ENCODE peak calls at places on chromosomes 4 and X, in seven cellular contexts. G, V, H, L, Z, Y and X are unnamed samples. For H3K4me1, the result is how much of the 10 kb centered on the place peaks cover.

GRCh38 chr4:36187723-36188333 is 56.5 kb downstream of the ARAP2 start:
- DNase-seq in G (no peak), Y (no peak), L (no peak), H (no peak), Z (peak), V (no peak), X (no peak)

GRCh38 chr4:6692806-6693205 is 872 bp upstream of the S100P start:
- DNase-seq in L (no peak), G (no peak), V (no peak), H (no peak), Y (no peak), Z (peak), X (no peak)

GRCh38 chrX:153687121-153688039 is at the start of gene SLC6A8:
- DNase-seq in H (peak), V (peak), L (peak), Z (peak), G (peak), Y (peak), X (peak)

GRCh38 chr4:84852081-84852480 is 114.4 kb downstream of the WDFY3 start:
- DNase-seq in Y (no peak), H (no peak), L (no peak), Z (peak), G (no peak), V (no peak), X (no peak)

GRCh38 chr4:184756399-184756798 is 22.5 kb upstream of the CENPU start:
- DNase-seq in L (no peak), H (no peak), Z (peak), V (no peak), G (no peak), Y (no peak), X (no peak)

GRCh38 chrX:53089224-53089842 is 4.6 kb upstream of the KANTR start:
- DNase-seq in H (no peak), G (peak), V (peak), Z (peak), L (peak), Y (peak), X (no peak)

GRCh38 chrX:38018734-38019410 is 12.5 kb downstream of the SYTL5 start:
- DNase-seq in Z (no peak), Y (no peak), V (no peak), G (no peak), H (no peak), L (no peak), X (no peak)

GRCh38 chr4:22500831-22501714 is 14.8 kb downstream of the ADGRA3 start:
- DNase-seq in L (no peak), Y (peak), H (no peak), V (no peak), G (no peak), Z (no peak), X (no peak)

GRCh38 chr4:38857354-38858096 is 908 bp upstream of the TLR6 start:
- DNase-seq in Z (peak), Y (no peak), G (peak), V (peak), H (no peak), L (no peak), X (no peak)

GRCh38 chrX:1462596-1463251 is 10.0 kb upstream of the ASMTL start:
- DNase-seq in L (peak), Z (no peak), V (peak), Y (no peak), G (no peak), H (peak), X (peak)

GRCh38 chrX:9249452-9249851 is 215.4 kb upstream of the TBL1X start:
- DNase-seq in G (no peak), L (no peak), Z (no peak), H (no peak), V (no peak), Y (no peak), X (no peak)

GRCh38 chr4:7466215-7466614 is 31.5 kb upstream of the PSAPL1 start:
- DNase-seq in Z (no peak), Y (no peak), H (no peak), G (no peak), V (no peak), L (no peak), X (no peak)

GRCh38 chr4:173917255-173917960 is 366.1 kb downstream of the FBXO8 start:
- DNase-seq in V (no peak), Z (peak), Y (no peak), G (no peak), H (no peak), L (no peak), X (no peak)

GRCh38 chrX:47584714-47585113 is 2.5 kb downstream of the TIMP1 start:
- DNase-seq in Z (no peak), L (no peak), H (no peak), V (no peak), Y (no peak), G (no peak), X (no peak)

GRCh38 chr4:28842271-28842670 is 1877.9 kb upstream of the PCDH7 start:
- DNase-seq in G (no peak), L (no peak), H (no peak), Z (no peak), V (no peak), Y (no peak), X (no peak)

GRCh38 chr4:151792525-151792924 is 31.7 kb upstream of the GATB start:
- DNase-seq in Y (no peak), H (no peak), V (no peak), Z (no peak), G (no peak), L (no peak), X (no peak)

GRCh38 chr4:134057356-134057755 is 144.2 kb downstream of the PABPC4L start:
- DNase-seq in G (no peak), Z (no peak), H (no peak), V (no peak), L (no peak), Y (no peak), X (no peak)

GRCh38 chrX:24259544-24260240 is 54.2 kb downstream of the SUPT20HL2 start:
- DNase-seq in Z (peak), G (no peak), Y (peak), L (no peak), V (peak), H (no peak), X (no peak)

GRCh38 chr4:11720292-11720691 is 291.6 kb upstream of the HS3ST1 start:
- DNase-seq in V (no peak), L (no peak), G (no peak), Y (no peak), H (no peak), Z (peak), X (no peak)

GRCh38 chr4:76213415-76214268 is at the start of gene SCARB2:
- DNase-seq in G (peak), H (peak), Y (peak), Z (peak), L (peak), V (peak), X (peak)

GRCh38 chr4:76216521-76216920 is 2.9 kb upstream of the SCARB2 start:
- DNase-seq in V (no peak), Y (peak), Z (no peak), H (no peak), L (no peak), G (no peak), X (no peak)

GRCh38 chr4:76214269-76214628 is 625 bp upstream of the SCARB2 start:
- DNase-seq in H (no peak), Y (peak), Z (no peak), G (no peak), V (no peak), L (no peak), X (no peak)

GRCh38 chr4:76216975-76217814 is 3.6 kb upstream of the SCARB2 start:
- DNase-seq in H (no peak), V (no peak), L (no peak), Y (peak), G (no peak), Z (no peak), X (no peak)

GRCh38 chr4:76215120-76215519 is 1.5 kb upstream of the SCARB2 start:
- DNase-seq in Z (peak), L (no peak), V (no peak), Y (no peak), H (no peak), G (no peak), X (no peak)
- H3K4me1 ChIP-seq in Z (under half), L (half or more), V (under half), Y (under half), H (under half), G (half or more), X (half or more)

GRCh38 chr4:83328486-83328885 is 6.2 kb downstream of the HPSE start:
- DNase-seq in H (no peak), G (no peak), V (no peak), L (no peak), Y (no peak), Z (no peak), X (no peak)
- H3K4me3 ChIP-seq in H (no peak), G (no peak), V (no peak), L (no peak), Y (no peak), Z (no peak), X (no peak)

DNA sequence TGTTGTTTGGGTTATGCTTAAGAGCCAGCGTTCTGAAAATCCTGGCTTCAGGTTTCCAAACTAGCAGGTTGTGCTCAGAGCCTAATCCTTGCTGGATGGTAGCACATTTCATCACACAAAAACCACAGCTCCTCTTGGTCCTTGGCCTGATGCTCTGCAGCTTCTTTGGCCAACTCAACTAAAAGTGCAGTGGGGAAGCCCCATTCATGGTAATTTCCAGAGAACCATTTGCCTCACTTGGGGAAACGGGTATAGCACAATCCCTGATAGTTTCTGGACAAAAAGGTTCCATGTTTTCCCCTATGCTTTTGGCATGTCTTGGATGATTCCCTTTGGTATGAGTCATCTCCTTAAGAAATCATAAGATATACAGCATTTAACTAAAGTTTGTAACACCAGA is 78.7 kb downstream of the SYNPO2 start:
- DNase-seq in H (no peak), V (no peak), G (no peak), Y (no peak), Z (peak), L (no peak), X (no peak)
- H3K4me1 ChIP-seq in H (under half), V (under half), G (under half), Y (under half), Z (under half), L (under half), X (under half)

GRCh38 chr4:142567620-142568451 is 278.3 kb downstream of the INPP4B start:
- DNase-seq in V (no peak), Y (peak), G (no peak), L (no peak), Z (peak), H (no peak), X (no peak)
- H3K4me3 ChIP-seq in V (no peak), Y (peak), G (no peak), L (peak), Z (no peak), H (peak), X (peak)

GRCh38 chr4:118279920-118280432 is 72.8 kb downstream of the PRSS12 start:
- DNase-seq in Z (peak), L (no peak), G (no peak), V (no peak), Y (no peak), H (no peak), X (no peak)

GRCh38 chr4:118280501-118281218 is 72.1 kb downstream of the PRSS12 start:
- DNase-seq in Y (peak), H (peak), V (peak), Z (peak), G (no peak), L (no peak), X (no peak)

GRCh38 chr4:118277243-118277642 is 75.6 kb downstream of the PRSS12 start:
- DNase-seq in L (no peak), H (no peak), Y (peak), V (no peak), Z (no peak), G (no peak), X (no peak)

GRCh38 chr4:118278473-118279274 is 74.1 kb downstream of the PRSS12 start:
- DNase-seq in Y (peak), H (peak), G (peak), Z (peak), L (peak), V (peak), X (peak)

GRCh38 chr4:118279328-118279727 is 73.5 kb downstream of the PRSS12 start:
- DNase-seq in L (no peak), G (no peak), Z (no peak), H (no peak), V (no peak), Y (no peak), X (no peak)
- H3K4me1 ChIP-seq in L (under half), G (under half), Z (under half), H (under half), V (under half), Y (under half), X (under half)

DNA sequence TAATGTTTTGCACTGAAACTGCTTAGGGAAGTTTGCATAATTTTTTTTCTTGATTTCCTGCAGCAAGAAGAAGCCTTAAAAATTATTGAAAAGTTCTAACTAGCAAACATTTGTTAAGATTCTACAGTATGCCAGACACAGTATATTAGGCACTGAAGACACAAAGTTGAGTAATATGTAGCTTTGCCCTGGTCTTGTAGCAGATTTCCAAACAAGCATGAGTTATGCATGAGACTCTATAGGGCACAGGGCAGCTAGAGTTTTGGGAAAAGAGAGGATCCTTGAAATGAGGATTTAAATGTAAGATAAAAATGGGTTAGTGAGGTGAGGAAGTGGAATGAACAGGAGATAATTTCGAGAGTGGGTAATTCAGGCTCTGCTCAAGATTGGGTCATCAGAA is 8.6 kb upstream of the GPRIN3 start:
- DNase-seq in Z (peak), L (no peak), G (no peak), H (no peak), V (no peak), Y (no peak), X (no peak)
- H3K4me3 ChIP-seq in Z (no peak), L (no peak), G (no peak), H (no peak), V (no peak), Y (no peak), X (no peak)

GRCh38 chr4:32025840-32026459 is 1305.8 kb downstream of the PCDH7 start:
- DNase-seq in Y (peak), G (no peak), H (no peak), Z (peak), L (no peak), V (no peak), X (no peak)

GRCh38 chr4:32022071-32022470 is 1301.9 kb downstream of the PCDH7 start:
- DNase-seq in V (peak), H (no peak), G (no peak), L (no peak), Z (no peak), Y (no peak), X (no peak)
- H3K4me1 ChIP-seq in V (under half), H (under half), G (under half), L (under half), Z (under half), Y (under half), X (under half)

GRCh38 chr4:1543561-1543960 is 137.3 kb upstream of the NKX1-1 start:
- DNase-seq in Z (no peak), L (no peak), G (peak), Y (no peak), V (no peak), H (no peak), X (no peak)
- H3K4me3 ChIP-seq in Z (no peak), L (no peak), G (no peak), Y (no peak), V (no peak), H (no peak), X (no peak)